ENCODE peak calls at places on chromosome 3, in five cellular contexts. F is germinal center; C is psoas muscle; G is NCI-H82; J is stimulated activated CD4-positive, alpha-beta T cell treated with anti-CD3 and anti-CD28 coated beads, TNF-alpha, amount 100 ng/mL, for 24 hours. Q is an unnamed sample.

GRCh38 chr3:184314700-184315505 is 497 bp downstream of the EIF4G1 start:
- DNase-seq in F (peak), C (peak), G (peak), J (no peak), Q (no peak)

GRCh38 chr3:171569571-171570132 is 109.4 kb upstream of the TNIK start:
- DNase-seq in F (no peak), C (no peak), G (peak), J (no peak), Q (no peak)

GRCh38 chr3:151943539-151943938 is 70.1 kb downstream of the SUCNR1 start:
- DNase-seq in F (no peak), C (no peak), G (no peak), J (no peak), Q (no peak)

GRCh38 chr3:133855772-133856171 is 39.9 kb downstream of the RAB6B start:
- DNase-seq in F (no peak), C (no peak), G (no peak), J (no peak), Q (no peak)

GRCh38 chr3:106332884-106333283 is 464.1 kb upstream of the CBLB start:
- DNase-seq in F (no peak), C (no peak), G (no peak), J (peak), Q (no peak)

GRCh38 chr3:105253225-105253624 is 113.5 kb upstream of the ALCAM start:
- DNase-seq in F (no peak), C (no peak), G (no peak), J (no peak), Q (no peak)

GRCh38 chr3:51024765-51025681 is 350.3 kb downstream of the DOCK3 start:
- DNase-seq in F (no peak), C (peak), G (peak), J (peak), Q (no peak)

GRCh38 chr3:45026038-45026437 is at the start of gene CLEC3B:
- DNase-seq in F (no peak), C (peak), G (no peak), J (no peak), Q (no peak)

GRCh38 chr3:127970966-127971592 is 56.0 kb downstream of the KBTBD12 start:
- DNase-seq in F (peak), C (no peak), G (peak), J (peak), Q (peak)

GRCh38 chr3:127670761-127671522 is 1.8 kb upstream of the ABTB1 start:
- DNase-seq in F (no peak), C (peak), G (no peak), J (no peak), Q (no peak)

GRCh38 chr3:159169828-159170227 is 368.0 kb downstream of the MFSD1 start:
- DNase-seq in F (no peak), C (no peak), G (no peak), J (no peak), Q (no peak)

GRCh38 chr3:64680334-64680733 is 7.5 kb downstream of the ADAMTS9 start:
- DNase-seq in F (no peak), C (no peak), G (no peak), J (no peak), Q (no peak)

GRCh38 chr3:194042947-194043346 is 93.0 kb upstream of the HES1 start:
- DNase-seq in F (no peak), C (no peak), G (no peak), J (no peak), Q (no peak)

GRCh38 chr3:161694682-161695586 is 198.3 kb downstream of the OTOL1 start:
- DNase-seq in F (no peak), C (no peak), G (peak), J (no peak), Q (no peak)

GRCh38 chr3:58026598-58026997 is 18.4 kb downstream of the FLNB start:
- DNase-seq in F (no peak), C (no peak), G (peak), J (no peak), Q (no peak)